ENCODE peak calls at places on chromosomes 7 and 10, in ten cellular contexts. One of them, this sample, is unnamed.

GRCh38 chr7:143361552-143362125 is 874 bp downstream of the FAM131B start:
- DNase-seq in kidney: no peak
- DNase-seq in mammary epithelial cell: no peak
- DNase-seq in lower lobe of right lung: no peak
- DNase-seq in body of pancreas: no peak
- DNase-seq in SK-N-SH: no peak
- DNase-seq in left ventricle myocardium inferior: no peak
- DNase-seq in MCF 10A: no peak
- DNase-seq in GM20000: peak
- DNase-seq in CD4-positive, alpha-beta T cell: no peak
- DNase-seq in this sample: no peak

GRCh38 chr7:129225206-129225930 is 538 bp downstream of the AHCYL2 start:
- DNase-seq in MCF 10A: peak
- DNase-seq in body of pancreas: peak
- DNase-seq in left ventricle myocardium inferior: peak
- DNase-seq in SK-N-SH: no peak
- DNase-seq in GM20000: peak
- DNase-seq in kidney: peak
- DNase-seq in mammary epithelial cell: peak
- DNase-seq in CD4-positive, alpha-beta T cell: peak
- DNase-seq in lower lobe of right lung: peak
- DNase-seq in this sample: peak

GRCh38 chr10:1412531-1413189 is 324.7 kb downstream of the ADARB2 start:
- DNase-seq in MCF 10A: no peak
- DNase-seq in CD4-positive, alpha-beta T cell: no peak
- DNase-seq in mammary epithelial cell: no peak
- DNase-seq in body of pancreas: no peak
- DNase-seq in lower lobe of right lung: no peak
- DNase-seq in SK-N-SH: no peak
- DNase-seq in kidney: no peak
- DNase-seq in GM20000: no peak
- DNase-seq in left ventricle myocardium inferior: no peak
- DNase-seq in this sample: peak

GRCh38 chr7:50356212-50356944 is 51.9 kb downstream of the IKZF1 start:
- DNase-seq in MCF 10A: no peak
- DNase-seq in CD4-positive, alpha-beta T cell: no peak
- DNase-seq in mammary epithelial cell: no peak
- DNase-seq in SK-N-SH: no peak
- DNase-seq in body of pancreas: no peak
- DNase-seq in kidney: no peak
- DNase-seq in GM20000: no peak
- DNase-seq in left ventricle myocardium inferior: peak
- DNase-seq in lower lobe of right lung: peak
- DNase-seq in this sample: no peak

GRCh38 chr10:99329238-99329890 is at the start of gene CNNM1:
- DNase-seq in left ventricle myocardium inferior: no peak
- DNase-seq in GM20000: peak
- DNase-seq in body of pancreas: peak
- DNase-seq in mammary epithelial cell: peak
- DNase-seq in MCF 10A: no peak
- DNase-seq in CD4-positive, alpha-beta T cell: no peak
- DNase-seq in SK-N-SH: peak
- DNase-seq in kidney: peak
- DNase-seq in lower lobe of right lung: peak
- DNase-seq in this sample: no peak

GRCh38 chr10:29344073-29344820 is 55.4 kb downstream of the LYZL1 start:
- DNase-seq in kidney: no peak
- DNase-seq in lower lobe of right lung: no peak
- DNase-seq in MCF 10A: peak
- DNase-seq in left ventricle myocardium inferior: no peak
- DNase-seq in body of pancreas: no peak
- DNase-seq in GM20000: no peak
- DNase-seq in SK-N-SH: no peak
- DNase-seq in CD4-positive, alpha-beta T cell: no peak
- DNase-seq in mammary epithelial cell: peak
- DNase-seq in this sample: no peak

GRCh38 chr10:121674885-121675284 is 76.6 kb upstream of the FGFR2 start:
- DNase-seq in lower lobe of right lung: no peak
- DNase-seq in kidney: no peak
- DNase-seq in SK-N-SH: no peak
- DNase-seq in GM20000: no peak
- DNase-seq in CD4-positive, alpha-beta T cell: no peak
- DNase-seq in body of pancreas: no peak
- DNase-seq in MCF 10A: no peak
- DNase-seq in left ventricle myocardium inferior: no peak
- DNase-seq in mammary epithelial cell: no peak
- DNase-seq in this sample: no peak

GRCh38 chr10:78177431-78178185 is 143.9 kb downstream of the RPS24 start:
- DNase-seq in body of pancreas: no peak
- DNase-seq in GM20000: no peak
- DNase-seq in CD4-positive, alpha-beta T cell: no peak
- DNase-seq in kidney: no peak
- DNase-seq in mammary epithelial cell: no peak
- DNase-seq in left ventricle myocardium inferior: no peak
- DNase-seq in lower lobe of right lung: no peak
- DNase-seq in SK-N-SH: no peak
- DNase-seq in MCF 10A: no peak
- DNase-seq in this sample: no peak

GRCh38 chr7:129959480-129960332 is 6.9 kb upstream of the UBE2H start:
- DNase-seq in kidney: peak
- DNase-seq in SK-N-SH: no peak
- DNase-seq in CD4-positive, alpha-beta T cell: no peak
- DNase-seq in MCF 10A: peak
- DNase-seq in lower lobe of right lung: no peak
- DNase-seq in mammary epithelial cell: peak
- DNase-seq in GM20000: no peak
- DNase-seq in left ventricle myocardium inferior: no peak
- DNase-seq in body of pancreas: no peak
- DNase-seq in this sample: peak

GRCh38 chr10:55668326-55668922 is 692.6 kb downstream of the ZWINT start:
- DNase-seq in left ventricle myocardium inferior: no peak
- DNase-seq in kidney: no peak
- DNase-seq in body of pancreas: no peak
- DNase-seq in mammary epithelial cell: no peak
- DNase-seq in lower lobe of right lung: no peak
- DNase-seq in SK-N-SH: no peak
- DNase-seq in GM20000: no peak
- DNase-seq in MCF 10A: peak
- DNase-seq in CD4-positive, alpha-beta T cell: no peak
- DNase-seq in this sample: no peak

GRCh38 chr7:69184339-69184738 is 413.9 kb upstream of the AUTS2 start:
- DNase-seq in left ventricle myocardium inferior: no peak
- DNase-seq in MCF 10A: no peak
- DNase-seq in GM20000: no peak
- DNase-seq in mammary epithelial cell: no peak
- DNase-seq in SK-N-SH: no peak
- DNase-seq in CD4-positive, alpha-beta T cell: no peak
- DNase-seq in body of pancreas: no peak
- DNase-seq in lower lobe of right lung: no peak
- DNase-seq in kidney: no peak
- DNase-seq in this sample: no peak

GRCh38 chr7:28723336-28723735 is 234.8 kb downstream of the TRIL start:
- DNase-seq in CD4-positive, alpha-beta T cell: no peak
- DNase-seq in lower lobe of right lung: no peak
- DNase-seq in left ventricle myocardium inferior: no peak
- DNase-seq in body of pancreas: no peak
- DNase-seq in SK-N-SH: no peak
- DNase-seq in GM20000: no peak
- DNase-seq in mammary epithelial cell: no peak
- DNase-seq in kidney: no peak
- DNase-seq in MCF 10A: no peak
- DNase-seq in this sample: no peak

GRCh38 chr10:5656737-5657579 is 9.4 kb downstream of the ASB13 start:
- DNase-seq in mammary epithelial cell: no peak
- DNase-seq in MCF 10A: no peak
- DNase-seq in GM20000: no peak
- DNase-seq in lower lobe of right lung: no peak
- DNase-seq in body of pancreas: no peak
- DNase-seq in left ventricle myocardium inferior: no peak
- DNase-seq in SK-N-SH: no peak
- DNase-seq in CD4-positive, alpha-beta T cell: no peak
- DNase-seq in kidney: no peak
- DNase-seq in this sample: no peak

GRCh38 chr10:122142652-122143237 is 128.4 kb upstream of the BTBD16 start:
- DNase-seq in GM20000: peak
- DNase-seq in lower lobe of right lung: no peak
- DNase-seq in left ventricle myocardium inferior: peak
- DNase-seq in mammary epithelial cell: no peak
- DNase-seq in kidney: peak
- DNase-seq in SK-N-SH: peak
- DNase-seq in MCF 10A: no peak
- DNase-seq in CD4-positive, alpha-beta T cell: peak
- DNase-seq in body of pancreas: peak
- DNase-seq in this sample: no peak

GRCh38 chr10:131785121-131785460 is 115.7 kb upstream of the PPP2R2D start:
- DNase-seq in kidney: no peak
- DNase-seq in left ventricle myocardium inferior: no peak
- DNase-seq in body of pancreas: no peak
- DNase-seq in SK-N-SH: no peak
- DNase-seq in lower lobe of right lung: no peak
- DNase-seq in mammary epithelial cell: no peak
- DNase-seq in MCF 10A: no peak
- DNase-seq in GM20000: no peak
- DNase-seq in CD4-positive, alpha-beta T cell: no peak
- DNase-seq in this sample: no peak

GRCh38 chr10:87651801-87652200 is 7.9 kb upstream of the PAPSS2 start:
- DNase-seq in MCF 10A: no peak
- DNase-seq in lower lobe of right lung: no peak
- DNase-seq in body of pancreas: no peak
- DNase-seq in GM20000: no peak
- DNase-seq in SK-N-SH: no peak
- DNase-seq in left ventricle myocardium inferior: no peak
- DNase-seq in mammary epithelial cell: no peak
- DNase-seq in CD4-positive, alpha-beta T cell: no peak
- DNase-seq in kidney: no peak
- DNase-seq in this sample: no peak

GRCh38 chr10:12902135-12902572 is 99.4 kb downstream of the CCDC3 start:
- DNase-seq in SK-N-SH: peak
- DNase-seq in left ventricle myocardium inferior: peak
- DNase-seq in lower lobe of right lung: no peak
- DNase-seq in MCF 10A: peak
- DNase-seq in CD4-positive, alpha-beta T cell: peak
- DNase-seq in mammary epithelial cell: peak
- DNase-seq in GM20000: peak
- DNase-seq in kidney: no peak
- DNase-seq in body of pancreas: peak
- DNase-seq in this sample: no peak

GRCh38 chr10:82409671-82410070 is 534.7 kb downstream of the NRG3 start:
- DNase-seq in lower lobe of right lung: no peak
- DNase-seq in SK-N-SH: no peak
- DNase-seq in left ventricle myocardium inferior: no peak
- DNase-seq in kidney: no peak
- DNase-seq in CD4-positive, alpha-beta T cell: no peak
- DNase-seq in mammary epithelial cell: no peak
- DNase-seq in body of pancreas: no peak
- DNase-seq in GM20000: no peak
- DNase-seq in MCF 10A: no peak
- DNase-seq in this sample: no peak

GRCh38 chr7:151707757-151708156 is 169.2 kb downstream of the PRKAG2 start:
- DNase-seq in mammary epithelial cell: no peak
- DNase-seq in GM20000: no peak
- DNase-seq in kidney: no peak
- DNase-seq in MCF 10A: no peak
- DNase-seq in left ventricle myocardium inferior: no peak
- DNase-seq in SK-N-SH: no peak
- DNase-seq in body of pancreas: no peak
- DNase-seq in CD4-positive, alpha-beta T cell: no peak
- DNase-seq in lower lobe of right lung: no peak
- DNase-seq in this sample: no peak
- TF ChIP-seq CTCF in mammary epithelial cell: no peak
- TF ChIP-seq CTCF in GM20000: no peak
- TF ChIP-seq CTCF in kidney: no peak
- TF ChIP-seq CTCF in MCF 10A: no peak
- TF ChIP-seq CTCF in left ventricle myocardium inferior: no peak
- TF ChIP-seq CTCF in SK-N-SH: peak
- TF ChIP-seq CTCF in body of pancreas: no peak
- TF ChIP-seq CTCF in CD4-positive, alpha-beta T cell: no peak
- TF ChIP-seq CTCF in lower lobe of right lung: no peak
- TF ChIP-seq CTCF in this sample: no peak

DNA sequence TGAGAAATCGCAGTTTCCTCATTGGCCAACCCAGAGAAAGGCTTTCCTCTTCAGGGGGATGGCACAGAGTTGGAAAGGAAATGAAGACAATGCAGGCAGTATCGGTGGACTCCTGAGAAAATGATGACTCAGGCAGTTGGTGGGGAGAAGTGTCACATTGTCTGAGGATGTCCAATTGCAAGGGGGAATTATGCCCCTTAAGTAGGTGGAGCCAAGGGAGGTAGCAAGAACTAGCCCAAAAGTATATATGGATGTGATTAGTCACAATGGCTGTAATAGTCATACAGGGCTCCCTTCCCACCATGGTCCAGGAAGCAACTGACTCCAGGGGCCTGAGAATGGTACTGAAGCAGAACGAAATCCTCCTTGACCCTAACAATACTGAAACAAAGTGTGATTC is 58.3 kb upstream of the EGFR start:
- DNase-seq in SK-N-SH: no peak
- DNase-seq in left ventricle myocardium inferior: no peak
- DNase-seq in mammary epithelial cell: peak
- DNase-seq in CD4-positive, alpha-beta T cell: no peak
- DNase-seq in lower lobe of right lung: no peak
- DNase-seq in kidney: no peak
- DNase-seq in MCF 10A: peak
- DNase-seq in GM20000: no peak
- DNase-seq in body of pancreas: no peak
- DNase-seq in this sample: no peak
- TF ChIP-seq CTCF in SK-N-SH: no peak
- TF ChIP-seq CTCF in left ventricle myocardium inferior: no peak
- TF ChIP-seq CTCF in mammary epithelial cell: no peak
- TF ChIP-seq CTCF in CD4-positive, alpha-beta T cell: no peak
- TF ChIP-seq CTCF in lower lobe of right lung: no peak
- TF ChIP-seq CTCF in kidney: no peak
- TF ChIP-seq CTCF in MCF 10A: no peak
- TF ChIP-seq CTCF in GM20000: no peak
- TF ChIP-seq CTCF in body of pancreas: no peak
- TF ChIP-seq CTCF in this sample: no peak

DNA sequence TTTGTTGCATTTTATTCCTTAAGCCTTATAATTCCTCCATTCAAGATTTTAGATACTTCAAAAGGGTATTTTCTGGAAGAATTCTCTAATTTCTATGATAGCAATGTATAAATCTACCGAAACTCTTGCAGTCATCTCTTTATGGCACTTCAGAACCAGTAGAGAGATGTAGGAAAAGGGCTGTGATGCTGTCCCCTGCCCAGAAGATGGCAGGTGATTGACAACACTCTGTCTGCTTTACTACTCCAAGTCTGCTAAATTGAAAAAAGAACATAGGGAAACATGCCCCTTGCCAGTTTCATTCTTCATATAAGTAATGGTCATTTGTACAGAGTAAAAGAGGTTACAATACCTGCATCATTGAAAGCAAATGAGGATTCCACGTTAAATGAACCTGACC is 5.1 kb downstream of the TCTN3 start:
- DNase-seq in left ventricle myocardium inferior: no peak
- DNase-seq in CD4-positive, alpha-beta T cell: no peak
- DNase-seq in body of pancreas: no peak
- DNase-seq in kidney: no peak
- DNase-seq in lower lobe of right lung: no peak
- DNase-seq in MCF 10A: no peak
- DNase-seq in mammary epithelial cell: no peak
- DNase-seq in GM20000: no peak
- DNase-seq in SK-N-SH: no peak
- DNase-seq in this sample: no peak
- TF ChIP-seq CTCF in left ventricle myocardium inferior: no peak
- TF ChIP-seq CTCF in CD4-positive, alpha-beta T cell: no peak
- TF ChIP-seq CTCF in body of pancreas: no peak
- TF ChIP-seq CTCF in kidney: no peak
- TF ChIP-seq CTCF in lower lobe of right lung: no peak
- TF ChIP-seq CTCF in MCF 10A: no peak
- TF ChIP-seq CTCF in mammary epithelial cell: no peak
- TF ChIP-seq CTCF in GM20000: no peak
- TF ChIP-seq CTCF in SK-N-SH: no peak
- TF ChIP-seq CTCF in this sample: peak

GRCh38 chr7:36473454-36474282 is 84.0 kb downstream of the ANLN start:
- DNase-seq in kidney: no peak
- DNase-seq in CD4-positive, alpha-beta T cell: no peak
- DNase-seq in SK-N-SH: peak
- DNase-seq in lower lobe of right lung: peak
- DNase-seq in MCF 10A: peak
- DNase-seq in GM20000: peak
- DNase-seq in left ventricle myocardium inferior: peak
- DNase-seq in mammary epithelial cell: peak
- DNase-seq in body of pancreas: peak
- DNase-seq in this sample: no peak
- TF ChIP-seq CTCF in kidney: peak
- TF ChIP-seq CTCF in CD4-positive, alpha-beta T cell: no peak
- TF ChIP-seq CTCF in SK-N-SH: peak
- TF ChIP-seq CTCF in lower lobe of right lung: peak
- TF ChIP-seq CTCF in MCF 10A: peak
- TF ChIP-seq CTCF in GM20000: peak
- TF ChIP-seq CTCF in left ventricle myocardium inferior: peak
- TF ChIP-seq CTCF in mammary epithelial cell: peak
- TF ChIP-seq CTCF in body of pancreas: peak
- TF ChIP-seq CTCF in this sample: peak